ENCODE peak calls at places on chromosome 2, in ten cellular contexts. T is tibial artery; F is NCI-H748 treated with DMSO at 0.1 percent for 48 hours; X is midbrain; G is non-pigmented ciliary epithelial cell; L is effector CD4-positive, alpha-beta T cell; B is cardiac muscle cell; W is left ventricle myocardium superior; M is LoVo; E is omental fat pad. V is an unnamed sample.

GRCh38 chr2:65316072-65316471 is 88.4 kb downstream of the ACTR2 start:
- DNase-seq in L (no peak), X (peak; percentile 9), W (peak; percentile 74), B (peak; percentile 72), F (no peak), G (no peak), M (no peak), T (peak; percentile 85), E (no peak), V (no peak)

GRCh38 chr2:10007921-10008808 is 35.2 kb upstream of the KLF11 start:
- DNase-seq in E (no peak), L (no peak), B (no peak), F (no peak), X (no peak), W (peak; percentile 58), G (no peak), M (no peak), T (peak; percentile 74), V (no peak)

GRCh38 chr2:58918138-58918537 is 677.0 kb upstream of the FANCL start:
- DNase-seq in B (no peak), L (no peak), W (no peak), E (no peak), X (no peak), M (no peak), T (no peak), F (no peak), G (no peak), V (no peak)

GRCh38 chr2:53498210-53498609 is 269.4 kb upstream of the CHAC2 start:
- DNase-seq in F (no peak), L (no peak), M (no peak), B (peak; percentile 20), E (no peak), T (no peak), G (peak; percentile 24), X (no peak), W (no peak), V (no peak)

GRCh38 chr2:112821142-112821541 is 15.4 kb downstream of the IL1B start:
- DNase-seq in T (no peak), W (no peak), X (no peak), E (no peak), F (no peak), B (no peak), G (no peak), L (no peak), M (no peak), V (no peak)

GRCh38 chr2:31337860-31338259 is 76.7 kb downstream of the XDH start:
- DNase-seq in L (no peak), B (peak; percentile 57), T (no peak), F (no peak), M (no peak), W (no peak), X (no peak), E (no peak), G (peak; percentile 84), V (no peak)

GRCh38 chr2:75994759-75995158 is 284.0 kb upstream of the GCFC2 start:
- DNase-seq in E (no peak), L (no peak), X (no peak), B (no peak), F (no peak), G (no peak), W (no peak), T (no peak), M (no peak), V (no peak)

GRCh38 chr2:211930331-211930730 is 608.3 kb downstream of the ERBB4 start:
- DNase-seq in T (no peak), W (no peak), F (peak; percentile 58), M (no peak), B (no peak), L (no peak), E (no peak), X (no peak), G (peak; percentile 1), V (no peak)

GRCh38 chr2:132941296-132942020 is 271.5 kb upstream of the LYPD1 start:
- DNase-seq in T (no peak), X (no peak), L (no peak), F (no peak), W (no peak), E (no peak), G (no peak), M (no peak), B (no peak), V (no peak)

GRCh38 chr2:120516323-120517314 is 170.7 kb downstream of the INHBB start:
- DNase-seq in X (no peak), F (no peak), E (no peak), B (peak; percentile 73), G (no peak), W (no peak), T (no peak), L (no peak), M (no peak), V (no peak)

V was measured in NCI-H2227 treated with DMSO at 0.1 percent for 48 hours.